ENCODE peak calls at places on chromosomes 7 and 10, in eight cellular contexts. S is endodermal cell; E is activated CD8-positive, alpha-beta T cell treated with anti-CD3 and anti-CD28 coated beads for 36 hours; H is tibial artery; F is dorsolateral prefrontal cortex; Q is A549; D is GM10248; C is cardiac fibroblast. R is an unnamed sample.

GRCh38 chr7:121069346-121070100 is 81.0 kb downstream of the CPED1 start:
- DNase-seq in E (no peak), F (no peak), H (peak; percentile 73), C (no peak), Q (no peak), D (no peak), S (no peak), R (no peak)

GRCh38 chr7:137992042-137992737 is 9.7 kb downstream of the CREB3L2 start:
- DNase-seq in Q (peak; percentile 16), C (peak; percentile 93), E (no peak), H (no peak), F (no peak), S (no peak), D (no peak), R (no peak)

GRCh38 chr7:91344911-91345310 is 80.7 kb downstream of the FZD1 start:
- DNase-seq in Q (no peak), S (no peak), C (no peak), E (no peak), H (no peak), D (peak; percentile 6), F (no peak), R (no peak)

GRCh38 chr10:95755511-95756004 is 405 bp upstream of the ENTPD1 start:
- DNase-seq in F (no peak), H (peak; percentile 80), Q (peak; percentile 31), S (peak; percentile 77), C (no peak), E (no peak), D (peak; percentile 66), R (peak; percentile 15)

GRCh38 chr7:100573691-100574361 is at the start of gene SAP25:
- DNase-seq in E (no peak), S (peak; percentile 83), D (no peak), Q (no peak), H (no peak), F (no peak), C (no peak), R (no peak)

GRCh38 chr10:516766-517165 is 172.7 kb downstream of the DIP2C start:
- DNase-seq in D (no peak), E (no peak), C (no peak), S (no peak), H (peak; percentile 48), F (no peak), Q (no peak), R (no peak)

GRCh38 chr7:91976743-91977142 is 36.1 kb downstream of the AKAP9 start:
- DNase-seq in D (no peak), H (no peak), F (no peak), S (no peak), Q (no peak), C (no peak), E (no peak), R (no peak)

GRCh38 chr7:140060788-140061606 is 1.8 kb downstream of the PARP12 start:
- DNase-seq in C (peak; percentile 93), S (no peak), Q (no peak), H (no peak), F (no peak), D (no peak), E (no peak), R (no peak)

GRCh38 chr7:154183946-154184345 is 131.7 kb downstream of the DPP6 start:
- DNase-seq in S (no peak), D (no peak), E (no peak), H (no peak), Q (no peak), C (no peak), F (no peak), R (no peak)

GRCh38 chr7:4951903-4952636 is 6.9 kb downstream of the MMD2 start:
- DNase-seq in D (peak; percentile 78), F (no peak), Q (no peak), C (peak; percentile 19), S (peak; percentile 84), E (peak; percentile 11), H (no peak), R (peak; percentile 45)

GRCh38 chr10:52853704-52854103 is 81.1 kb upstream of the MBL2 start:
- DNase-seq in C (no peak), H (no peak), Q (no peak), D (no peak), S (no peak), F (no peak), E (no peak), R (no peak)

GRCh38 chr7:157740251-157740650 is 403.4 kb downstream of the DNAJB6 start:
- DNase-seq in S (no peak), H (no peak), D (no peak), Q (no peak), E (no peak), F (no peak), C (no peak), R (no peak)

GRCh38 chr7:51123322-51124021 is 193.1 kb downstream of the COBL start:
- DNase-seq in Q (peak; percentile 72), D (no peak), H (no peak), F (peak; percentile 73), C (peak; percentile 69), S (no peak), E (peak; percentile 86), R (peak; percentile 91)

GRCh38 chr7:30245913-30246312 is 38.5 kb upstream of the ZNRF2 start:
- DNase-seq in S (peak; percentile 43), D (no peak), Q (no peak), F (no peak), H (no peak), E (no peak), C (no peak), R (no peak)
- TF ChIP-seq CTCF in S (no peak), D (no peak), Q (no peak), F (no peak), H (no peak), E (no peak), C (no peak), R (no peak)

GRCh38 chr7:47887016-47887640 is 61.1 kb downstream of the PKD1L1 start:
- DNase-seq in E (no peak), C (no peak), D (no peak), F (no peak), S (no peak), H (no peak), Q (no peak), R (no peak)

GRCh38 chr7:47888371-47889265 is 59.6 kb downstream of the PKD1L1 start:
- DNase-seq in Q (no peak), F (no peak), D (no peak), H (no peak), S (no peak), C (no peak), E (no peak), R (no peak)

GRCh38 chr7:47890606-47891005 is 57.7 kb downstream of the PKD1L1 start:
- DNase-seq in D (no peak), Q (no peak), E (no peak), F (no peak), H (no peak), S (no peak), C (no peak), R (no peak)

GRCh38 chr7:47890125-47890524 is 58.1 kb downstream of the PKD1L1 start:
- DNase-seq in F (no peak), E (no peak), S (no peak), C (no peak), H (no peak), Q (no peak), D (no peak), R (no peak)

DNA sequence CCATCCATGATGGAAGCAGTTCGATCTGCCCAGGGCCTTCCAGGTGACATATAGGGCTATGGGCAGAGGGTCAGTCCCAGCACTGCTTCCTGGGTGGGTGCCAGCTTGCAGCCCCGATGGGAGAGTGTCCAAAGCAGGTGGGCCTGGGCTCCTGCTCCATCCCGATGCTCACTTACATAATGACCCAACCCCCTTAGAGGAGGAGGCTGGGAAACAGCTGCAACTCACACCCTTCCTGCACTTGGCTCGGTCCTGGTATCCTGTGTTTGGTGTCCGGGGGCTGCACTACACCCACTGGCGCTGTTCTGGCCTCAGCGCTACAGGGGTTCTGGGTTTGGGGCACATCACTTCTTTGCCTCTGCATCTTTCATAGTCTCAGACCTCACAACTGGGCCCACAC is 58.5 kb downstream of the PKD1L1 start:
- DNase-seq in D (no peak), H (no peak), C (no peak), E (no peak), Q (no peak), F (no peak), S (no peak), R (no peak)
- TF ChIP-seq CTCF in D (no peak), H (no peak), C (no peak), E (no peak), Q (no peak), F (no peak), S (no peak), R (no peak)

GRCh38 chr7:1944619-1945210 is 274.6 kb downstream of the ELFN1 start:
- DNase-seq in C (no peak), F (no peak), Q (no peak), H (no peak), D (no peak), S (no peak), E (no peak), R (no peak)
- TF ChIP-seq CTCF in C (no peak), F (no peak), Q (no peak), H (no peak), D (no peak), S (no peak), E (no peak), R (no peak)

GRCh38 chr10:29321656-29322055 is 32.8 kb downstream of the LYZL1 start:
- DNase-seq in Q (no peak), F (no peak), S (peak; percentile 55), E (no peak), C (no peak), H (no peak), D (no peak), R (no peak)

GRCh38 chr10:29326299-29326698 is 37.4 kb downstream of the LYZL1 start:
- DNase-seq in Q (no peak), S (no peak), C (no peak), H (no peak), E (no peak), F (no peak), D (no peak), R (no peak)

GRCh38 chr10:29323387-29323786 is 34.5 kb downstream of the LYZL1 start:
- DNase-seq in Q (no peak), F (no peak), S (peak; percentile 13), C (no peak), E (no peak), H (no peak), D (no peak), R (no peak)

GRCh38 chr10:29324220-29324831 is 35.5 kb downstream of the LYZL1 start:
- DNase-seq in H (no peak), S (no peak), E (no peak), Q (no peak), C (no peak), F (no peak), D (no peak), R (no peak)

GRCh38 chr10:29322918-29323317 is 34.0 kb downstream of the LYZL1 start:
- DNase-seq in H (no peak), F (no peak), Q (no peak), S (peak; percentile 21), D (no peak), E (no peak), C (no peak), R (no peak)
- TF ChIP-seq CTCF in H (no peak), F (no peak), Q (no peak), S (no peak), D (no peak), E (no peak), C (no peak), R (no peak)